ENCODE peak calls at places on chromosomes 4 and X, in ten cellular contexts. A is upper lobe of right lung; O is CD4-positive, CD25-positive, alpha-beta regulatory T cell; S is Peyer's patch; N is left lung; J is lower lobe of right lung; P is IMR-90; Y is endothelial cell of umbilical vein; C is caudate nucleus; D is breast epithelium. V is an unnamed sample.
A peak's percentile ranks its signal among the peaks of the same experiment; 100 is the strongest.

GRCh38 chr4:33649015-33649414 is 2595.3 kb downstream of the ARAP2 start:
- DNase-seq in D (no peak), O (no peak), P (peak; percentile 5), J (no peak), Y (no peak), S (no peak), A (no peak), N (no peak), C (no peak), V (no peak)

GRCh38 chr4:159455675-159456235 is 352.9 kb downstream of the RAPGEF2 start:
- DNase-seq in P (peak; percentile 55), N (no peak), O (peak; percentile 18), Y (peak; percentile 63), C (no peak), D (no peak), S (no peak), J (no peak), A (no peak), V (peak; percentile 36)

GRCh38 chrX:16917120-16917519 is 29.3 kb upstream of the REPS2 start:
- DNase-seq in C (no peak), D (no peak), O (no peak), N (no peak), A (no peak), Y (no peak), P (no peak), S (no peak), J (no peak), V (no peak)

GRCh38 chr4:121669163-121669550 is 27.6 kb downstream of the ANXA5 start:
- DNase-seq in S (no peak), D (no peak), N (no peak), Y (no peak), A (no peak), P (peak; percentile 79), C (no peak), J (no peak), O (no peak), V (no peak)

GRCh38 chrX:54978448-54978847 is 15.5 kb downstream of the PFKFB1 start:
- DNase-seq in A (no peak), O (no peak), S (no peak), J (no peak), D (no peak), P (peak; percentile 1), C (no peak), Y (peak; percentile 1), N (no peak), V (no peak)

GRCh38 chr4:117264072-117264471 is 178.7 kb upstream of the TRAM1L1 start:
- DNase-seq in O (no peak), J (no peak), A (no peak), P (no peak), S (no peak), D (no peak), Y (no peak), C (no peak), N (no peak), V (no peak)

GRCh38 chr4:105551968-105552746 is at the start of gene ARHGEF38:
- DNase-seq in Y (no peak), C (no peak), J (peak; percentile 55), P (peak; percentile 7), S (no peak), O (no peak), N (peak; percentile 36), D (peak; percentile 81), A (peak; percentile 67), V (no peak)

GRCh38 chrX:105150557-105150956 is 69.9 kb downstream of the TEX13A start:
- DNase-seq in S (no peak), P (no peak), J (no peak), A (no peak), C (no peak), Y (peak; percentile 59), D (no peak), O (no peak), N (no peak), V (no peak)

GRCh38 chr4:25575581-25575980 is 80.1 kb upstream of the SLC34A2 start:
- DNase-seq in J (no peak), P (no peak), O (no peak), D (no peak), C (no peak), N (no peak), A (no peak), Y (no peak), S (no peak), V (no peak)

GRCh38 chrX:78333521-78333920 is 6.1 kb upstream of the CYSLTR1 start:
- DNase-seq in P (no peak), Y (no peak), A (no peak), O (peak; percentile 19), D (no peak), J (no peak), N (no peak), C (no peak), S (no peak), V (no peak)

GRCh38 chr4:87093443-87094123 is 126.8 kb downstream of the KLHL8 start:
- DNase-seq in A (no peak), P (peak; percentile 72), Y (peak; percentile 70), N (no peak), C (peak; percentile 18), D (no peak), S (peak; percentile 31), J (no peak), O (peak; percentile 62), V (peak; percentile 27)

GRCh38 chr4:31411606-31412005 is 691.4 kb downstream of the PCDH7 start:
- DNase-seq in O (no peak), D (no peak), A (no peak), Y (no peak), N (no peak), C (no peak), J (no peak), S (no peak), P (no peak), V (no peak)

GRCh38 chr4:27141530-27141929 is 280.9 kb downstream of the STIM2 start:
- DNase-seq in S (no peak), N (no peak), D (no peak), C (no peak), A (no peak), Y (no peak), P (no peak), J (no peak), O (no peak), V (no peak)

GRCh38 chrX:104098151-104098808 is 14.0 kb upstream of the ZCCHC18 start:
- DNase-seq in A (no peak), Y (peak; percentile 74), P (peak; percentile 77), J (no peak), O (peak; percentile 82), D (peak; percentile 26), S (peak; percentile 29), C (peak; percentile 4), N (no peak), V (peak; percentile 48)

GRCh38 chr4:7829687-7830580 is 109.7 kb downstream of the AFAP1 start:
- DNase-seq in N (no peak), P (no peak), O (no peak), A (no peak), J (no peak), D (no peak), S (no peak), C (no peak), Y (no peak), V (no peak)
- H3K27ac ChIP-seq in N (peak overlapping the region; percentile 69), P (peak overlapping the region; percentile 48), O (peak overlapping the region; percentile 68), A (peak overlapping the region; percentile 53), J (no peak overlapping the region), D (peak overlapping the region; percentile 88), S (peak overlapping the region; percentile 82), C (no peak overlapping the region), Y (peak overlapping the region; percentile 88), V (no peak overlapping the region)

GRCh38 chr4:38753021-38753806 is 29.6 kb downstream of the TLR10 start:
- DNase-seq in P (peak; percentile 99), C (peak; percentile 11), S (peak; percentile 26), Y (peak; percentile 34), N (no peak), A (peak; percentile 67), O (peak; percentile 31), D (peak; percentile 79), J (peak; percentile 62), V (no peak)
- H3K27ac ChIP-seq in P (peak overlapping the region; percentile 81), C (peak overlapping the region; percentile 53), S (peak overlapping the region; percentile 70), Y (no peak overlapping the region), N (peak overlapping the region; percentile 37), A (no peak overlapping the region), O (no peak overlapping the region), D (peak overlapping the region; percentile 54), J (no peak overlapping the region), V (no peak overlapping the region)

GRCh38 chr4:123580981-123581664 is 184.5 kb downstream of the SPRY1 start:
- DNase-seq in S (no peak), N (peak; percentile 57), D (no peak), P (no peak), Y (no peak), O (no peak), J (no peak), A (no peak), C (no peak), V (no peak)
- H3K27ac ChIP-seq in S (no peak overlapping the region), N (no peak overlapping the region), D (no peak overlapping the region), P (no peak overlapping the region), Y (no peak overlapping the region), O (no peak overlapping the region), J (no peak overlapping the region), A (no peak overlapping the region), C (no peak overlapping the region), V (peak overlapping the region; percentile 51)

GRCh38 chrX:63657821-63658220 is 127.2 kb downstream of the ARHGEF9 start:
- DNase-seq in Y (no peak), A (peak; percentile 81), P (peak; percentile 78), J (peak; percentile 73), C (no peak), O (no peak), S (peak; percentile 16), D (peak; percentile 55), N (peak; percentile 73), V (no peak)

GRCh38 chrX:63658920-63659319 is 126.1 kb downstream of the ARHGEF9 start:
- DNase-seq in S (no peak), O (no peak), C (no peak), J (no peak), D (no peak), N (no peak), Y (no peak), A (no peak), P (no peak), V (no peak)

GRCh38 chrX:63661676-63662075 is 123.3 kb downstream of the ARHGEF9 start:
- DNase-seq in Y (no peak), J (no peak), O (no peak), C (no peak), D (no peak), P (no peak), N (no peak), A (no peak), S (no peak), V (no peak)

GRCh38 chrX:63652086-63652775 is 132.8 kb downstream of the ARHGEF9 start:
- DNase-seq in P (peak; percentile 21), O (no peak), Y (no peak), D (no peak), N (no peak), J (no peak), S (no peak), C (no peak), A (no peak), V (no peak)

DNA sequence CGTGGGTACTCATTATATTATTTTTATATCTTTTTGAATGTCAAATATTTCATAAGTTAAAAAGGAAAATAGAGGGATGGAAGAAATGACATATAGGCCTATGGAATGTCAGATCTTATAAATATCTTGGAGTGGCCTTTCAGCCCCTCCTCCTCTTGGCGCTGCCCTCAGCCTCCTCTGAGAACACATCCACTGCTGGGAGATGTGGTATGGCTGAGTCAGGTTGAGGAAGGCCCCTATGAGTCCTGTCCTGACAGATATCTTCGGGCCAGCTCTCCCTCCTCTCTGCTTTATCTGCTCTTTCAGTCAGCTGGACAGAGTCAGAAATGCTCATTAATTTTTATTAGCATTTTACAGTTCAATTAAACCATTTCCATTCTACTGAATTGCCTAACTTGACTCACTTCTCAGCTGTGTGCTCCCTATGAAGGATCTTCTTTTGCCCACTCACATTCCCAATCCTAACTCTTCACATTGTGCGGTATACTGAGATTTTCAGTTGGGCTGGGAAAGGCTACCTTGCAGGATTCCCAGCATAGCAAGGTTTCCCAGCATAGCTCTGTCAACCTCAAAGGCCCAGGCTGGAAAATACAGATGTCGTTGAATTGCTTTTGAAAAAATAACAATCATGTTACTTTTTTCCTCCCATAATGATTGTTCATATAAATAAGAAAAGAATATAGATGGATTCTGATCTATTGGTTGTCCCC is 128.0 kb downstream of the ARHGEF9 start:
- DNase-seq in A (no peak), D (no peak), C (no peak), N (no peak), P (peak; percentile 78), J (no peak), S (no peak), Y (no peak), O (no peak), V (no peak)
- H3K27ac ChIP-seq in A (no peak overlapping the region), D (no peak overlapping the region), C (no peak overlapping the region), N (no peak overlapping the region), P (no peak overlapping the region), J (no peak overlapping the region), S (no peak overlapping the region), Y (no peak overlapping the region), O (no peak overlapping the region), V (no peak overlapping the region)